ENCODE peak calls at places on chromosomes 7 and 10, in five cellular contexts. H is T-helper 2 cell; B is activated naive CD8-positive, alpha-beta T cell treated with anti-CD3 and anti-CD28 coated beads, Interleukin-2, amount 50 U/mL, for 16 hours; K is EL; N is BJ. J is an unnamed sample.

GRCh38 chr10:80205478-80206276 is at the start of gene ANXA11:
- DNase-seq in H (peak; percentile 82), B (peak; percentile 60), K (peak; percentile 83), N (no peak), J (peak; percentile 93)

GRCh38 chr7:3029138-3029537 is 14.5 kb downstream of the CARD11 start:
- DNase-seq in H (no peak), B (no peak), K (no peak), N (no peak), J (no peak)

GRCh38 chr10:106571216-106571954 is 593.1 kb downstream of the SORCS1 start:
- DNase-seq in H (no peak), B (no peak), K (peak; percentile 73), N (no peak), J (no peak)

GRCh38 chr10:130814610-130815009 is 496.9 kb downstream of the TCERG1L start:
- DNase-seq in H (no peak), B (no peak), K (no peak), N (no peak), J (no peak)

GRCh38 chr7:131371411-131371810 is 43.7 kb downstream of the MKLN1 start:
- DNase-seq in H (no peak), B (no peak), K (no peak), N (no peak), J (no peak)

GRCh38 chr7:114787556-114787955 is 134.3 kb upstream of the MDFIC start:
- DNase-seq in H (no peak), B (no peak), K (no peak), N (no peak), J (no peak)

GRCh38 chr7:157506268-157506667 is 169.5 kb downstream of the DNAJB6 start:
- DNase-seq in H (no peak), B (no peak), K (no peak), N (no peak), J (no peak)

GRCh38 chr10:46290101-46290884 is 3.5 kb downstream of the ANTXRL start:
- DNase-seq in H (no peak), B (no peak), K (no peak), N (no peak), J (no peak)

GRCh38 chr7:14999331-14999730 is 96.8 kb upstream of the DGKB start:
- DNase-seq in H (no peak), B (no peak), K (no peak), N (no peak), J (no peak)

GRCh38 chr10:96690755-96691730 is 29.3 kb downstream of the PIK3AP1 start:
- DNase-seq in H (no peak), B (no peak), K (peak; percentile 41), N (no peak), J (no peak)

GRCh38 chr7:143315782-143316181 is at the start of gene CLCN1:
- DNase-seq in H (no peak), B (no peak), K (no peak), N (no peak), J (no peak)

GRCh38 chr10:118234654-118235053 is 107.5 kb downstream of the FAM204A start:
- DNase-seq in H (no peak), B (no peak), K (no peak), N (no peak), J (no peak)